ENCODE peak calls at places on chromosomes 16 and 17, in seven cellular contexts. P, U, B, Z, T, M and L are unnamed samples.

GRCh38 chr16:86761117-86761971 is 183.0 kb downstream of the FOXL1 start:
- DNase-seq in P (peak), U (peak), B (peak), M (peak), Z (peak), T (no peak), L (peak)

GRCh38 chr16:16162591-16162990 is 60.7 kb downstream of the ABCC6 start:
- DNase-seq in M (no peak), P (no peak), B (no peak), T (no peak), U (no peak), Z (no peak), L (no peak)

GRCh38 chr17:28041844-28042656 is 427 bp upstream of the NLK start:
- DNase-seq in Z (no peak), U (peak), B (peak), P (no peak), M (no peak), T (no peak), L (no peak)

GRCh38 chr16:20879175-20880053 is 20.7 kb downstream of the DCUN1D3 start:
- DNase-seq in P (peak), U (no peak), B (no peak), T (peak), M (no peak), Z (no peak), L (no peak)

GRCh38 chr17:14196337-14196997 is 40.2 kb downstream of the CDRT15 start:
- DNase-seq in T (no peak), U (no peak), P (no peak), M (no peak), Z (no peak), B (no peak), L (no peak)

GRCh38 chr16:1673424-1674151 is 4.5 kb upstream of the JPT2 start:
- DNase-seq in M (no peak), Z (no peak), U (no peak), T (no peak), B (no peak), P (no peak), L (no peak)

GRCh38 chr16:69522732-69523404 is 42.9 kb upstream of the NFAT5 start:
- DNase-seq in P (no peak), M (no peak), B (peak), U (peak), T (no peak), Z (peak), L (no peak)

GRCh38 chr16:2686912-2687507 is 4.7 kb downstream of the KCTD5 start:
- DNase-seq in P (no peak), M (no peak), B (no peak), U (no peak), Z (no peak), T (no peak), L (no peak)

GRCh38 chr17:37490638-37491614 is 1.2 kb downstream of the DUSP14 start:
- DNase-seq in U (peak), B (peak), P (peak), Z (no peak), T (peak), M (peak), L (no peak)

GRCh38 chr17:67443931-67444597 is 67.0 kb downstream of the PITPNC1 start:
- DNase-seq in M (no peak), T (peak), Z (no peak), P (peak), B (no peak), U (no peak), L (no peak)

GRCh38 chr16:11210260-11210659 is 45.7 kb downstream of the SOCS1 start:
- DNase-seq in Z (no peak), B (no peak), T (no peak), U (no peak), M (no peak), P (no peak), L (no peak)

GRCh38 chr16:27431773-27432599 is 30.0 kb downstream of the IL21R start:
- DNase-seq in B (no peak), Z (no peak), P (no peak), T (no peak), U (peak), M (no peak), L (no peak)

GRCh38 chr16:8788578-8789172 is 8.8 kb downstream of the TMEM186 start:
- DNase-seq in P (no peak), T (no peak), Z (no peak), M (no peak), U (no peak), B (no peak), L (no peak)

GRCh38 chr16:11079657-11080187 is 135.4 kb downstream of the CLEC16A start:
- DNase-seq in Z (peak), U (no peak), M (no peak), B (peak), T (peak), P (peak), L (no peak)

GRCh38 chr17:2108170-2108569 is 53.3 kb downstream of the HIC1 start:
- DNase-seq in Z (no peak), T (no peak), M (no peak), B (no peak), P (peak), U (no peak), L (no peak)

GRCh38 chr17:31688704-31689103 is 170.3 kb downstream of the COPRS start:
- DNase-seq in P (no peak), M (no peak), T (no peak), B (no peak), U (no peak), Z (no peak), L (no peak)

GRCh38 chr17:55326030-55326429 is 61.3 kb downstream of the HLF start:
- DNase-seq in Z (no peak), M (no peak), B (no peak), P (no peak), U (no peak), T (no peak), L (no peak)

GRCh38 chr17:50344712-50345380 is 1.1 kb upstream of the XYLT2 start:
- DNase-seq in Z (no peak), P (no peak), B (no peak), M (no peak), U (no peak), T (no peak), L (no peak)